ENCODE peak calls at places on chromosome 3, in five cellular contexts. L, O, M, X and U are unnamed samples.

GRCh38 chr3:8444883-8445282 is 56.7 kb upstream of the LMCD1 start:
- DNase-seq in M (no peak), L (no peak), O (no peak), X (no peak), U (no peak)

GRCh38 chr3:136038668-136039067 is 73.1 kb downstream of the PPP2R3A start:
- DNase-seq in L (no peak), M (no peak), X (no peak), O (no peak), U (no peak)

GRCh38 chr3:46212101-46212500 is 4.0 kb upstream of the CCR1 start:
- DNase-seq in M (no peak), X (no peak), O (no peak), L (no peak), U (no peak)

GRCh38 chr3:60757724-60758123 is 493.5 kb downstream of the FHIT start:
- DNase-seq in L (no peak), X (no peak), O (no peak), M (no peak), U (no peak)

GRCh38 chr3:159764211-159765024 is 224.2 kb upstream of the IL12A start:
- DNase-seq in L (peak), O (no peak), M (no peak), X (no peak), U (no peak)

GRCh38 chr3:133930341-133930933 is 34.8 kb upstream of the RAB6B start:
- DNase-seq in L (peak), M (no peak), X (peak), O (peak), U (no peak)

GRCh38 chr3:4687167-4687566 is 194.0 kb downstream of the ITPR1 start:
- DNase-seq in X (no peak), L (no peak), M (no peak), O (no peak), U (no peak)

GRCh38 chr3:33119891-33120290 is 6.1 kb downstream of the CRTAP start:
- DNase-seq in M (no peak), L (no peak), X (no peak), O (no peak), U (no peak)

GRCh38 chr3:72247645-72248388 is 462.9 kb upstream of the PROK2 start:
- DNase-seq in L (no peak), M (no peak), X (no peak), O (no peak), U (no peak)

GRCh38 chr3:78969483-78969882 is 798.3 kb downstream of the ROBO1 start:
- DNase-seq in X (no peak), L (peak), O (no peak), M (no peak), U (no peak)

GRCh38 chr3:152298393-152299242 is 29.9 kb downstream of the MBNL1 start:
- DNase-seq in L (peak), M (peak), X (no peak), O (peak), U (peak)

GRCh38 chr3:44802006-44802405 is 40.4 kb downstream of the KIF15 start:
- DNase-seq in M (no peak), X (no peak), L (no peak), O (no peak), U (no peak)

GRCh38 chr3:97910931-97911351 is 61.3 kb downstream of the RIOX2 start:
- DNase-seq in O (no peak), M (no peak), L (no peak), X (no peak), U (no peak)

GRCh38 chr3:89287902-89288520 is 180.6 kb downstream of the EPHA3 start:
- DNase-seq in M (no peak), O (no peak), X (no peak), L (no peak), U (no peak)

GRCh38 chr3:98791341-98792325 is 28.5 kb downstream of the ST3GAL6 start:
- DNase-seq in O (no peak), M (no peak), X (no peak), L (no peak), U (no peak)

GRCh38 chr3:185988080-185988815 is 50.4 kb upstream of the TRA2B start:
- DNase-seq in L (no peak), X (peak), O (no peak), M (no peak), U (no peak)

GRCh38 chr3:73056365-73057150 is 4.9 kb upstream of the EBLN2 start:
- DNase-seq in X (peak), M (no peak), O (no peak), L (peak), U (no peak)

GRCh38 chr3:36597422-36597821 is 166.9 kb downstream of the DCLK3 start:
- DNase-seq in O (no peak), M (no peak), L (peak), X (no peak), U (no peak)

GRCh38 chr3:95705786-95706418 is 1108.5 kb upstream of the EPHA6 start:
- DNase-seq in O (no peak), X (no peak), M (no peak), L (no peak), U (no peak)

GRCh38 chr3:167913218-167913902 is 177.8 kb downstream of the SERPINI1 start:
- DNase-seq in O (no peak), L (no peak), M (peak), X (peak), U (no peak)

GRCh38 chr3:43287514-43287913 is 1.2 kb downstream of the SNRK start:
- DNase-seq in M (no peak), L (no peak), X (peak), O (no peak), U (no peak)

GRCh38 chr3:171948674-171949073 is 90.7 kb upstream of the FNDC3B start:
- DNase-seq in L (no peak), O (no peak), X (no peak), M (no peak), U (no peak)

GRCh38 chr3:100165926-100166550 is 51.7 kb upstream of the FILIP1L start:
- DNase-seq in M (no peak), X (no peak), L (no peak), O (no peak), U (no peak)

GRCh38 chr3:177484206-177484605 is 286.9 kb upstream of the TBL1XR1 start:
- DNase-seq in L (no peak), O (no peak), X (no peak), M (no peak), U (no peak)

GRCh38 chr3:177482048-177482741 is 284.9 kb upstream of the TBL1XR1 start:
- DNase-seq in X (no peak), M (no peak), L (no peak), O (no peak), U (no peak)

GRCh38 chr3:177484926-177485325 is 287.6 kb upstream of the TBL1XR1 start:
- DNase-seq in L (no peak), O (no peak), X (no peak), M (no peak), U (no peak)

GRCh38 chr3:177481329-177481728 is 284.0 kb upstream of the TBL1XR1 start:
- DNase-seq in X (no peak), M (no peak), L (no peak), O (no peak), U (no peak)

DNA sequence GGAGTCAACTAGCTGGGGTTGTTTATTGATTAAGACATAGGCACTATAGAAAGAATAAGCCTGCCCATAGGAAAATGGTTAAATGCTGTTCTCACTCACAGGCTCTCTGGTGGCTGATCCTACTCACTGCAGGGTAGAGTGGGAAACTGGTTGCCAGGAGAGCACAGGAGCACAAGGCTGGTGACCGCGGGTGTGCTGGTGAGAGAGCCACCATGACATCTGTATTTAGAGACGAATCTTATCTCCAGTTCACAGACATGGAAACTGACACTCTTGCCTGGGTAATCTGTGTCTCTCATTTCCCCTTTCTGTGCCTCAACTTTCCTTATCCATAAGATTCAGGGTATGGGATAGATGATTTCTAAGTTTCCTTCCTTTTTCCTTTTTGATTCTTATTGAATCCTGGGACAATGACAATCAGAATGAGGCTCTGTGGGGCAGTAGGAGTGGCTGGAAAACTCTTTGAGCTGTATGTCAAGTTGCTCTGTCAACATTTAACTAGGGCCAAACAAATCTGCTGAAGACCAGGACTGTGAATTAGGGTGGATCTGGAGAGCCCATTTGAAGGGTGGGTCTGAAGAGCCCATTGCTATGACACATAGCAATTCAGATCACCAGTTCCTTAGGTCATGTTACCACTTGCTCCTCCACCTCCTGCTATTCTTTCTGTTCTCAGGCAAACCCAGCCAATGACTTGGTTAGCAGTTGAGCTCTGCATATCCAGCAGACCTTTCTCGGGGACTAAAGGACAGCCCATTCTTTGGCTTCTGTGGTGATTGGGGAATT is 286.1 kb upstream of the TBL1XR1 start:
- DNase-seq in L (no peak), O (peak), X (peak), M (no peak), U (no peak)
- TF ChIP-seq CTCF in L (no peak), O (no peak), X (peak), M (no peak), U (no peak)

DNA sequence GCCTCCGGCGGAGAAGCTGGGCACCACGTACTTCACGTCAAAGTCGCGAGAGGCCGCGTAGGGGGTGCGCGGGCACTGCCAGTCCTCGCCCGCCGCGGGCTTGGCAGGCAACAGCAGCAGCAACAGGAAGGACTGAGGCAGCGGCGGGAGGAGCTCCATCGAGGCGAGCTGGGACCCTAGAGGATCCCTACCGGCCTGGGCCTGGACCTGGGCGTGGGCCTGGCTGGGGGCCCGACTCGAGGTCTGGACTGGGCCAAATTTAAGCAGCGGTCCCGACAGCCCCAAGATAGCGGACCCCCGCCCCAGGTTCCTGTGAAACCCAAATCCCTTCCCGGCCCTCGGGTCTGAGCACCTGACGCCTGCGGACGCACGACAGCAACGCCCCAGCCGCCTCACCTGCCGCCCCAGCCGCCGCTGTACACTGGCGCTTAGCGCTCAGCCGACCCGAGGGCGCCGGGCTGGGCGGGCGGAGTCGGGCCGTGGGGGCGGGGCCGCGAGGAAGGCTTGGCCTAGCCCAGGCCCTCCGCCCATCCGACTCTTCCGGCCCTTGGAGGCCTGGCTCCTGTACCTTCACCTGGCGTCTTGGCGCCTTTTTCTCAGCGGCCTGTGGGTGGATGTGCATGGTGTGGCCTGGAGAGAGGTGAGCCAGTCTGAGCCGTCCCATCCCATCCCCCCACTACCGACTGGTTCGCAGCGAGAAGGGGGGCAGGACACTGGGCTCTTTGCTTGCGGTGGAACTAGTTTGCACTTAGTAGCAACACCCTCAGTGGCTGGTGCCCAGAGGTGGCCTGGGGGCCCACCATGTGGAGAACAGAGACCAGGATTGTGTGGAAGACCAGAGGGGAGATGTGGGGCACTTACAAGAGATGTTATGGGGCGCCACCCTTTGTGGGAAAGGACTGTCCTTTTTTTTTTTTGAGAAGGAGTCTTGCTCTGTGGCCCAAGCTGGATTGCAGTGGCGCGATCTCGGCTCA is at the start of gene MST1R:
- DNase-seq in L (no peak), M (peak), X (peak), O (peak), U (peak)
- TF ChIP-seq CTCF in L (no peak), M (no peak), X (no peak), O (no peak), U (no peak)

DNA sequence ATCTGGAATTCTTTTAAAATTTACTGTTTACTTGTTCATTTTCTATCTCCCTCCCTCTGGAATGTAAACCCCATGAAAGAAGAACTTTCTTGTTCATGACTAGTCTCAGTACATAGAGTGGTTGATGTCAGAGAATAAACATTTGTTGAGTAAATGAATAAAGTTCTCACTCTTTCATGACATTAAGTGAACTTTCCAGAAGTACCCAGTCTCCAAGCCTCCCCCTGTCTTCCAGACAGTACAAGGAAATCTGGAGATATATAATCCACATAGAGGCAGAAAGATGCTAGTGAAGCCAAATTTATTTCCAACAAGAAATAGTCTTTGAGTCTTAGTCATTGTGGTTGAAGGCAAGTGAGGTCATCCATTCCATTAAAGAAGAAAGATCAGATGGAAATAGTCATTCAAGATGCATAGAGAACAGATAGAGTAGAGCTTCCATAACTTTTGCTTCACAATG is 71.5 kb upstream of the GALNT15 start:
- DNase-seq in M (no peak), O (no peak), X (no peak), L (peak), U (no peak)
- TF ChIP-seq CTCF in M (no peak), O (no peak), X (no peak), L (peak), U (no peak)

GRCh38 chr3:115657168-115657567 is 33.9 kb downstream of the GAP43 start:
- DNase-seq in O (no peak), X (peak), L (no peak), M (no peak), U (no peak)
- TF ChIP-seq CTCF in O (no peak), X (peak), L (no peak), M (no peak), U (no peak)

GRCh38 chr3:64717872-64718613 is 30.2 kb upstream of the ADAMTS9 start:
- DNase-seq in O (no peak), X (peak), M (no peak), L (no peak), U (no peak)
- TF ChIP-seq CTCF in O (no peak), X (no peak), M (no peak), L (peak), U (no peak)

DNA sequence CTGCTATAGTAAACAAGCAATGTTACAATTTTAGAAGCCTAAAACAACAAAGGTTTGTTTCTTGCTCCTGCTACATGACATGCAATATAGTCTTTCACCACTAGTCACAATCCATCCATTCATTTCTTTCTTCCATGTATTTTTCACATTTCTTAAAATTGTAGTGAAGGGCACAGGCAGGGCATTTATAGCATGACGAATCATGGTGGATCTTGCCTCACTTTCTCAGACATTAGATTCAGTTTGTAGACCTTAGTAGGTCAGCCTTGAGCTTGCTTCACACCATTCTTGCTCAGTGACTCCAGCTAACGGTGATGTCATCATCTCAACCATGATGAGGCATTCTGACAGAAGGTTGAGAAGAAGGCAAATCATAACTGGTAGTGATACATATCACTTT is 546.8 kb downstream of the TBL1XR1 start:
- DNase-seq in M (no peak), O (no peak), X (no peak), L (peak), U (no peak)
- TF ChIP-seq CTCF in M (no peak), O (peak), X (no peak), L (no peak), U (no peak)